ENCODE peak calls at places on chromosomes 5 and 9, in seven cellular contexts. R, S, E, K, L, D and N are unnamed samples.

GRCh38 chr9:131038256-131039128 is 29.5 kb downstream of the LAMC3 start:
- DNase-seq in L (peak), K (no peak), E (no peak), S (no peak), R (no peak), D (no peak), N (no peak)

GRCh38 chr5:96562614-96563013 is 99.6 kb upstream of the CAST start:
- DNase-seq in R (no peak), K (no peak), E (no peak), S (no peak), D (no peak), L (no peak), N (no peak)

GRCh38 chr9:137502008-137502913 is 43.1 kb upstream of the NSMF start:
- DNase-seq in L (peak), D (no peak), S (no peak), K (no peak), R (no peak), E (peak), N (no peak)

GRCh38 chr5:84274585-84275468 is 109.9 kb downstream of the EDIL3 start:
- DNase-seq in S (peak), D (peak), L (no peak), K (no peak), R (peak), E (peak), N (no peak)

GRCh38 chr9:29514336-29514735 is 1941.1 kb upstream of the C9orf72 start:
- DNase-seq in R (no peak), K (no peak), L (no peak), E (no peak), D (peak), S (no peak), N (no peak)

GRCh38 chr5:36238896-36239295 is 2.8 kb downstream of the NADK2 start:
- DNase-seq in D (no peak), S (no peak), L (no peak), R (no peak), E (peak), K (no peak), N (no peak)

GRCh38 chr5:171162602-171163001 is 146.4 kb upstream of the TLX3 start:
- DNase-seq in R (peak), K (no peak), E (peak), S (no peak), L (peak), D (peak), N (no peak)

GRCh38 chr5:55520117-55520829 is 14.5 kb downstream of the PLPP1 start:
- DNase-seq in E (no peak), D (no peak), S (no peak), R (no peak), L (no peak), K (no peak), N (no peak)

GRCh38 chr5:43773032-43773830 is 170.3 kb downstream of the NNT start:
- DNase-seq in R (peak), S (peak), L (no peak), E (no peak), D (no peak), K (no peak), N (no peak)

GRCh38 chr9:72440383-72440782 is 75.4 kb upstream of the ZFAND5 start:
- DNase-seq in E (no peak), R (no peak), K (no peak), D (no peak), S (no peak), L (no peak), N (no peak)

GRCh38 chr5:178318893-178319292 is 86.3 kb upstream of the PHYKPL start:
- DNase-seq in K (no peak), E (no peak), R (no peak), D (no peak), L (no peak), S (no peak), N (no peak)

GRCh38 chr9:6818292-6818922 is 60.6 kb downstream of the KDM4C start:
- DNase-seq in S (no peak), L (no peak), R (no peak), E (no peak), K (no peak), D (no peak), N (no peak)

GRCh38 chr9:96232539-96233241 is 69.3 kb downstream of the HSD17B3 start:
- DNase-seq in L (peak), S (peak), K (no peak), D (no peak), R (no peak), E (peak), N (no peak)

GRCh38 chr9:90915693-90916092 is 114.1 kb downstream of the SYK start:
- DNase-seq in E (peak), D (peak), S (no peak), R (no peak), K (no peak), L (peak), N (no peak)

GRCh38 chr9:91164724-91165520 is 196.8 kb downstream of the AUH start:
- DNase-seq in D (no peak), K (no peak), L (peak), S (peak), R (peak), E (no peak), N (no peak)

GRCh38 chr5:76849767-76850291 is at the start of gene S100Z:
- DNase-seq in D (no peak), E (no peak), L (peak), R (no peak), K (no peak), S (no peak), N (no peak)

GRCh38 chr5:126927424-126927823 is 102.9 kb downstream of the MARCHF3 start:
- DNase-seq in R (no peak), D (no peak), E (no peak), L (no peak), S (no peak), K (no peak), N (no peak)

GRCh38 chr9:89746385-89747116 is 141.7 kb downstream of the GADD45G start:
- DNase-seq in D (no peak), E (peak), S (no peak), K (no peak), L (no peak), R (no peak), N (no peak)

GRCh38 chr5:76470978-76471377 is 67.9 kb downstream of the IQGAP2 start:
- DNase-seq in R (no peak), K (no peak), S (no peak), D (no peak), L (no peak), E (no peak), N (no peak)

GRCh38 chr9:86545085-86545484 is 190.9 kb upstream of the TUT7 start:
- DNase-seq in R (no peak), E (no peak), D (no peak), L (no peak), K (no peak), S (no peak), N (no peak)

GRCh38 chr5:140595538-140595937 is 30.9 kb downstream of the SLC35A4 start:
- DNase-seq in L (peak), E (no peak), S (peak), K (no peak), D (no peak), R (no peak), N (no peak)

GRCh38 chr9:84647699-84648098 is 21.8 kb upstream of the NTRK2 start:
- DNase-seq in L (no peak), S (no peak), K (no peak), D (no peak), R (no peak), E (no peak), N (no peak)

GRCh38 chr9:85248514-85249312 is 493.0 kb downstream of the AGTPBP1 start:
- DNase-seq in L (no peak), S (no peak), D (no peak), K (no peak), R (no peak), E (no peak), N (no peak)

GRCh38 chr5:56637321-56637920 is 177.9 kb upstream of the MAP3K1 start:
- DNase-seq in R (no peak), S (peak), L (no peak), D (no peak), E (peak), K (no peak), N (no peak)
- TF ChIP-seq SIN3A in R (no peak), S (no peak), L (no peak), D (no peak), E (no peak), K (no peak), N (no peak)

DNA sequence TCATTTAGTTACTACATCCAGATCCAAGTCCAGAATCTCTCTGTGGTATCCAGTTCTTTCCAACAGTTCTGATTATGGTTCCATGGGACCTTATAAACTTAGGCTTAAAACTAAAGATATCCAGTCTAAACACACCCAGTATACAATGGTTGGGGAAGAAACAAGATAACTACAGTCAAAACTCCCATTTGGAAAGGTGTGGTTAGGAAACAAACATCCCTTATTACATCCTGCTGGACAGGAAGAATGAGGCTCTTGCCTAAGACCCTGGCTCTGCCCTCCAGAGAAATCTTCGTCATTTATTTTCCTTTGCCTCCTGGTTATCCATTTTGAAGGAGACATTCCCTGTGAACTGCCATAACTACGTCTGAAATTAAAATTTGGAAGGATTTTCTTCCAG is 64.6 kb upstream of the EPB41L4A start:
- DNase-seq in K (no peak), L (no peak), E (no peak), S (no peak), R (no peak), D (no peak), N (no peak)
- TF ChIP-seq SIN3A in K (no peak), L (no peak), E (no peak), S (no peak), R (no peak), D (no peak), N (no peak)

GRCh38 chr9:4662989-4663792 is 1.1 kb downstream of the PLPP6 start:
- DNase-seq in L (no peak), R (no peak), K (no peak), D (no peak), S (peak), E (peak), N (no peak)
- TF ChIP-seq SIN3A in L (no peak), R (no peak), K (no peak), D (no peak), S (no peak), E (no peak), N (no peak)

GRCh38 chr5:53368516-53368915 is 111.9 kb upstream of the FST start:
- DNase-seq in K (no peak), D (no peak), E (no peak), S (no peak), L (no peak), R (no peak), N (no peak)
- TF ChIP-seq SIN3A in K (no peak), D (no peak), E (no peak), S (no peak), L (no peak), R (no peak), N (no peak)

GRCh38 chr9:123657921-123658320 is 272.0 kb downstream of the DENND1A start:
- DNase-seq in S (no peak), K (no peak), E (no peak), L (no peak), R (no peak), D (no peak), N (no peak)
- TF ChIP-seq SIN3A in S (no peak), K (no peak), E (no peak), L (no peak), R (no peak), D (no peak), N (no peak)

GRCh38 chr5:53246042-53246836 is 136.7 kb upstream of the MOCS2 start:
- DNase-seq in K (no peak), L (peak), R (no peak), E (no peak), D (no peak), S (no peak), N (no peak)

GRCh38 chr5:53253421-53253871 is 143.9 kb upstream of the MOCS2 start:
- DNase-seq in D (no peak), K (no peak), S (no peak), L (no peak), R (no peak), E (no peak), N (no peak)

GRCh38 chr5:53250151-53250550 is 140.6 kb upstream of the MOCS2 start:
- DNase-seq in R (no peak), L (no peak), D (no peak), K (no peak), E (no peak), S (no peak), N (no peak)

DNA sequence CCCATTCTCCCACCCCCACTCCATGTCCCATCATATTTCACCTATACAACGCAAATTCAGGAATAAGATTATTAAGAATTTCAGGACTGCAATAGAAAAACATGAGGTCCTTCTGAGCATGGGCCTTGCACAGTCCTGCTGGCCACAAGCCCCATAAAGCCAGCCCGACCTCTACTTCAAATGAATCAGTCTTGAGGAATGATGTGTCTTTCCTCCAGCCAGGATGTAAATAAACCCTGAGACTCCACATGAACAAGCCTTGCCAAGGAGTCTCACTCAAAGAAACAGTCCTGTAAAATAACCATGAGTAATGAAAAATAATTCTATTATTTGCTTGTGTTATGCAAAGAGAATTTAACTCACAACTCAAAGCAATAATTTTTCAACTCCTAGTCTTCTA is 140.0 kb upstream of the MOCS2 start:
- DNase-seq in R (no peak), L (no peak), D (no peak), K (peak), E (peak), S (no peak), N (no peak)
- TF ChIP-seq SIN3A in R (no peak), L (no peak), D (no peak), K (no peak), E (no peak), S (no peak), N (no peak)

GRCh38 chr9:37715260-37715659 is 38.3 kb upstream of the TRMT10B start:
- DNase-seq in E (no peak), K (no peak), D (no peak), S (peak), L (no peak), R (no peak), N (no peak)

GRCh38 chr9:37715991-37716505 is 37.6 kb upstream of the TRMT10B start:
- DNase-seq in E (no peak), S (no peak), K (no peak), R (no peak), D (no peak), L (no peak), N (no peak)

DNA sequence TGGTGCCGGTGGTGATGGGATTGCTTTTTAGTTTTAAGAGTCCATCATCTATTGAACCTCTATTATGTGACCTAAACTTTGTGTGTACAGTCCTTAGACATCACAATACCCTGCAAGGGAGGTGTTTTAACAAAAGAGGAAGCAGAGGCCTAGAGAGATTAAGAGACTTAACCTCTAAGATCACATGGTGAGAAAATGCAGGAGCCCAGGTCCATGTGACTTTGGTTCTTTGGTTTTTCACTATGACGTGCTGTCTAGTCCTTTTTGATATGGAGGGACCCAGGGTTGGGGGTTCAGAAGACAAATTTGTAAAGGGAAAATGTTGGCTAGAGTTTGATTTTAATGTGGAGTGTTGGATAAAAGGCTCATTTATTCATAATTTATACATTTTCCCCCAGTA is 34.1 kb upstream of the TRMT10B start:
- DNase-seq in S (no peak), L (no peak), D (no peak), K (no peak), E (no peak), R (no peak), N (no peak)
- TF ChIP-seq SIN3A in S (no peak), L (no peak), D (no peak), K (no peak), E (no peak), R (no peak), N (no peak)

GRCh38 chr5:61357745-61358144 is 25.7 kb downstream of the ZSWIM6 start:
- DNase-seq in E (no peak), R (peak), S (peak), K (no peak), L (peak), D (peak), N (no peak)

GRCh38 chr5:61366841-61367240 is 34.8 kb downstream of the ZSWIM6 start:
- DNase-seq in D (no peak), K (no peak), L (no peak), E (no peak), S (no peak), R (no peak), N (no peak)

GRCh38 chr5:61362796-61363364 is 30.8 kb downstream of the ZSWIM6 start:
- DNase-seq in R (no peak), K (no peak), L (no peak), S (no peak), E (no peak), D (peak), N (no peak)

GRCh38 chr5:61363715-61364114 is 31.7 kb downstream of the ZSWIM6 start:
- DNase-seq in D (no peak), R (no peak), E (no peak), S (no peak), K (no peak), L (no peak), N (no peak)
- TF ChIP-seq SIN3A in D (no peak), R (no peak), E (no peak), S (no peak), K (no peak), L (no peak), N (no peak)

DNA sequence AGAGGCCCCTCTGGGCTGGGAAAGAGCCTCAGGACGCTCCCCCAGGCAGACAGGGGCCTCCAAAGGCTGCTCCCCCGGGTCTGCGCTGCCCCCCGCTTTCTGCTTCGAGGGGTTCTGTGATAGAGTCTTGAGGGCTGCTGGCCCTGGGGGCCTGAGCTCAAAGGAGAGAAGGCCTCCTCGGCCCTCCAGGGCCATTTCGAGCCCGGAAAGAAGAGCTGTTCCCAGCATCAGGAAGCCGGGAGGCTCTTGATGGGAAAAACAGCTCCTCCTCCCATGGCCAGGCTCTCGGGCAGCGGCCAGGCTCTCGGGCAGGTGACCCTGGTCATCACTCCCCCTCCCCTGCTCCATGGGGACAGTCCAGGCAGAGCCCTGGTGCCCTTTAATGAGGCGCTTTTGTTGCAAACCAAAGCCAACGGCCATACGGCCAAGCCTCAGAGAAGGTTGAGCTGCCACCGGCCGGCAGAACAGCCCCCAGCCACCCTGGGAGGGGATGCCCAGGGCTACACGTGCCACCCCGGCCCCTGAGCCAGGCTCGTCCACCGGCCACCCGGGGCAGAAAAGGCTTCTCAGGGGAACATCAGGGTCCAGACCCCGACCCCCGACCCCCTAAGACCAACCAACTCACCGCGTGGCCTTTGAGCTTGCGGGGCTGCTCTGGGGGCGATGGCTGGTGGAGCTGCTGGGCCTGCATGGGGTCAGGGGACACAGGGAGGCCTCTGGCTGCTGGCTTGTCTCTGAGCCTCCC is 16.2 kb upstream of the QSOX2 start:
- DNase-seq in R (no peak), L (no peak), K (no peak), D (no peak), E (no peak), S (no peak), N (no peak)
- TF ChIP-seq SIN3A in R (no peak), L (no peak), K (no peak), D (no peak), E (no peak), S (no peak), N (no peak)